ENCODE peak calls at places on chromosomes 12 and 14, in five cellular contexts. R is SK-N-DZ; C is stimulated activated CD4-positive, alpha-beta T cell treated with anti-CD3 and anti-CD28 coated beads, Interleukin-4, amount 100 ng/mL, for 48 hours; N is activated naive CD4-positive, alpha-beta T cell treated with anti-CD3 and anti-CD28 coated beads for 36 hours; O is AG09309. X is an unnamed sample.

GRCh38 chr14:21317433-21317832 is 37.5 kb downstream of the RPGRIP1 start:
- DNase-seq in N (no peak), C (no peak), O (no peak), R (no peak), X (no peak)

GRCh38 chr14:65239143-65239672 is 136.9 kb upstream of the MAX start:
- DNase-seq in R (no peak), C (no peak), N (no peak), O (peak), X (no peak)

GRCh38 chr14:100321473-100322137 is 1.5 kb upstream of the SLC25A47 start:
- DNase-seq in R (no peak), O (no peak), N (no peak), C (no peak), X (no peak)

GRCh38 chr12:53053223-53054111 is 3.6 kb downstream of the TNS2 start:
- DNase-seq in C (peak), O (no peak), N (peak), R (peak), X (peak)

GRCh38 chr12:12726543-12727093 is 9.4 kb downstream of the CDKN1B start:
- DNase-seq in R (no peak), O (peak), C (no peak), N (no peak), X (no peak)

GRCh38 chr12:109951136-109951535 is 45.0 kb downstream of the GIT2 start:
- DNase-seq in C (no peak), O (peak), R (no peak), N (no peak), X (no peak)

GRCh38 chr12:2543801-2544200 is 251.0 kb upstream of the FKBP4 start:
- DNase-seq in O (no peak), N (no peak), R (no peak), C (no peak), X (no peak)

GRCh38 chr12:5305425-5305824 is 126.5 kb upstream of the NTF3 start:
- DNase-seq in C (no peak), N (no peak), O (no peak), R (no peak), X (no peak)

GRCh38 chr14:89215166-89215940 is 201.7 kb downstream of the FOXN3 start:
- DNase-seq in R (no peak), N (no peak), O (no peak), C (no peak), X (no peak)

X was measured in T-helper 9 cell.